ENCODE peak calls at places on chromosome 21, in four cellular contexts. P, V, A and M are unnamed samples.

GRCh38 chr21:17775431-17776126 is 43.6 kb downstream of the C21orf91 start:
- DNase-seq in P (no peak), V (no peak), A (no peak), M (no peak)

GRCh38 chr21:43367296-43367695 is 59.6 kb downstream of the SIK1 start:
- DNase-seq in P (no peak), V (peak; percentile 78), A (no peak), M (no peak)

GRCh38 chr21:38244407-38244787 is 12.4 kb upstream of the KCNJ15 start:
- DNase-seq in P (no peak), V (no peak), A (no peak), M (no peak)

GRCh38 chr21:17765207-17765606 is 53.9 kb downstream of the C21orf91 start:
- DNase-seq in P (no peak), V (no peak), A (no peak), M (no peak)

GRCh38 chr21:17492415-17493168 is 20.3 kb upstream of the CXADR start:
- DNase-seq in P (no peak), V (no peak), A (no peak), M (no peak)

GRCh38 chr21:26965091-26965566 is 1.8 kb downstream of the ADAMTS5 start:
- DNase-seq in P (no peak), V (no peak), A (no peak), M (peak; percentile 2)

GRCh38 chr21:17454315-17455027 is 58.4 kb upstream of the CXADR start:
- DNase-seq in P (peak; percentile 73), V (peak; percentile 70), A (no peak), M (peak; percentile 22)

GRCh38 chr21:40556442-40556968 is 290.5 kb downstream of the DSCAM start:
- DNase-seq in P (no peak), V (no peak), A (no peak), M (no peak)

GRCh38 chr21:19999369-20000272 is 998.6 kb upstream of the NCAM2 start:
- DNase-seq in P (peak; percentile 72), V (no peak), A (no peak), M (no peak)

GRCh38 chr21:38042246-38042645 is 126.0 kb upstream of the KCNJ6 start:
- DNase-seq in P (no peak), V (no peak), A (no peak), M (no peak)

GRCh38 chr21:24367936-24368335 is 1239.3 kb downstream of the MRPL39 start:
- DNase-seq in P (no peak), V (no peak), A (no peak), M (no peak)

GRCh38 chr21:39671986-39672385 is 59.2 kb downstream of the B3GALT5 start:
- DNase-seq in P (no peak), V (no peak), A (no peak), M (no peak)

GRCh38 chr21:23890652-23891051 is 1716.6 kb downstream of the MRPL39 start:
- DNase-seq in P (peak; percentile 85), V (no peak), A (no peak), M (no peak)

GRCh38 chr21:21547368-21547953 is 549.3 kb downstream of the NCAM2 start:
- DNase-seq in P (no peak), V (no peak), A (no peak), M (no peak)

GRCh38 chr21:26130249-26130896 is 40.2 kb downstream of the APP start:
- DNase-seq in P (no peak), V (no peak), A (no peak), M (no peak)

GRCh38 chr21:25885880-25886279 is 151.1 kb downstream of the GABPA start:
- DNase-seq in P (no peak), V (no peak), A (no peak), M (no peak)

GRCh38 chr21:10640446-10640845 is 119.1 kb downstream of the TPTE start:
- DNase-seq in P (no peak), V (no peak), A (no peak), M (no peak)

GRCh38 chr21:31354604-31355443 is 10.8 kb upstream of the TIAM1 start:
- DNase-seq in P (peak; percentile 17), V (no peak), A (no peak), M (no peak)

GRCh38 chr21:38984982-38985422 is 179.3 kb downstream of the ETS2 start:
- DNase-seq in P (no peak), V (peak; percentile 79), A (no peak), M (no peak)

GRCh38 chr21:39007532-39007931 is 175.7 kb downstream of the PSMG1 start:
- DNase-seq in P (no peak), V (no peak), A (no peak), M (no peak)

GRCh38 chr21:25911730-25912401 is 177.1 kb downstream of the GABPA start:
- DNase-seq in P (no peak), V (no peak), A (no peak), M (no peak)

GRCh38 chr21:21200939-21201610 is 202.9 kb downstream of the NCAM2 start:
- DNase-seq in P (no peak), V (no peak), A (no peak), M (no peak)

GRCh38 chr21:16124397-16125130 is 394.8 kb downstream of the USP25 start:
- DNase-seq in P (no peak), V (no peak), A (no peak), M (no peak)

GRCh38 chr21:18760247-18760646 is 356.7 kb upstream of the TMPRSS15 start:
- DNase-seq in P (peak; percentile 59), V (no peak), A (no peak), M (no peak)

GRCh38 chr21:31938330-31939301 is 65.8 kb downstream of the HUNK start:
- DNase-seq in P (no peak), V (peak; percentile 65), A (no peak), M (no peak)

GRCh38 chr21:43854773-43855633 is 10.0 kb upstream of the AGPAT3 start:
- DNase-seq in P (peak; percentile 97), V (no peak), A (peak; percentile 60), M (peak; percentile 67)

GRCh38 chr21:45589686-45590245 is 47.5 kb upstream of the SLC19A1 start:
- DNase-seq in P (no peak), V (no peak), A (no peak), M (no peak)
- TF ChIP-seq POLR2AphosphoS5 in P (no peak), V (no peak), A (no peak), M (no peak)

GRCh38 chr21:34668803-34669148 is at the start of gene CLIC6:
- DNase-seq in P (no peak), V (no peak), A (no peak), M (no peak)
- TF ChIP-seq TAF1 in P (no peak), V (no peak), A (no peak), M (no peak)

GRCh38 chr21:45983981-45984551 is 2.5 kb downstream of the COL6A1 start:
- DNase-seq in P (peak; percentile 38), V (no peak), A (no peak), M (no peak)
- TF ChIP-seq POLR2AphosphoS5 in P (no peak), V (no peak), A (no peak), M (no peak)

DNA sequence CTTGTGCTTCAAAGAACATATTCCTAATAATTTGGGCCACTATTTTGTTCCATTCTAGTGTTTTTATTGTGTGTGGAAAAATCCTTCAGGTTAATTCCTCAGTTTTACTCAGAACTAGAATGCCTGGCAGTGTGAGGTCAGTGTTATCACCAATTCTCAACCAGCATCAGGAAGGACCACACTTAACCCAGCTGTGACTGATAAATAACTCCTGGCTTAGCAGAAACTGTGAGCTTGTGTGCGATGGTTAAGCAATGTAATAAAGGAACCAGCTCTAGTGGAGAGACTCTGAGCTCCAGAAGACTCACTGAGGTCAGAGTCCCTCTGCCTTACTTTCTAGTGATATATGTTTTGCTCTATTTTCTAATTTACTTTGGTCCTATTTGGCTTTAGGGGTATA is 600.2 kb downstream of the LTN1 start:
- DNase-seq in P (no peak), V (no peak), A (no peak), M (no peak)
- TF ChIP-seq TAF1 in P (no peak), V (no peak), A (no peak), M (no peak)

DNA sequence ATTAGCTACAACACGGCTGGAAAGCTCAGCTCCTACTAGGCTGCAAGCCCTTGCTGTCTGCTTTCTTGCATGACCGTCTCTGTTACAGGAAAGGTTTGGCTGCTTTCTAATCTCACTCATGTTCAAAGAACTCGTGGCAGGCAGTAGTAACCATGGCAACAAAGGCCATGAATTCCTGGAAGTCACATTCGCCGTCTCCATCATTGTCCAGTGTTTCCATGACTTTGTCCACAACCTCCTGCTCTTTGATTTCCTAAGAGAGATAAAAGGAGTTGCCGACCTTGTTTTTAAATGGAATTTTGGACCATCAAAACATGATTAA is 5.7 kb downstream of the S100B start:
- DNase-seq in P (peak; percentile 67), V (peak; percentile 66), A (no peak), M (no peak)
- TF ChIP-seq POLR2AphosphoS5 in P (no peak), V (peak; percentile 28), A (no peak), M (no peak)

GRCh38 chr21:42193131-42193671 is 25.7 kb upstream of the ABCG1 start:
- DNase-seq in P (no peak), V (no peak), A (no peak), M (no peak)

GRCh38 chr21:42193721-42194120 is 25.2 kb upstream of the ABCG1 start:
- DNase-seq in P (no peak), V (no peak), A (no peak), M (no peak)

GRCh38 chr21:42194863-42195262 is 24.1 kb upstream of the ABCG1 start:
- DNase-seq in P (no peak), V (no peak), A (no peak), M (no peak)

GRCh38 chr21:42191978-42192595 is 26.9 kb upstream of the ABCG1 start:
- DNase-seq in P (no peak), V (no peak), A (no peak), M (no peak)

GRCh38 chr21:42195378-42196031 is 23.4 kb upstream of the ABCG1 start:
- DNase-seq in P (no peak), V (no peak), A (no peak), M (no peak)
- TF ChIP-seq TAF1 in P (no peak), V (no peak), A (no peak), M (no peak)

GRCh38 chr21:36481639-36482038 is 1.7 kb upstream of the CLDN14 start:
- DNase-seq in P (no peak), V (no peak), A (no peak), M (no peak)

GRCh38 chr21:36482181-36482580 is 2.3 kb upstream of the CLDN14 start:
- DNase-seq in P (no peak), V (no peak), A (no peak), M (no peak)

GRCh38 chr21:36485476-36485875 is 5.6 kb upstream of the CLDN14 start:
- DNase-seq in P (no peak), V (no peak), A (no peak), M (no peak)

GRCh38 chr21:36482673-36483072 is 2.8 kb upstream of the CLDN14 start:
- DNase-seq in P (no peak), V (no peak), A (no peak), M (no peak)

DNA sequence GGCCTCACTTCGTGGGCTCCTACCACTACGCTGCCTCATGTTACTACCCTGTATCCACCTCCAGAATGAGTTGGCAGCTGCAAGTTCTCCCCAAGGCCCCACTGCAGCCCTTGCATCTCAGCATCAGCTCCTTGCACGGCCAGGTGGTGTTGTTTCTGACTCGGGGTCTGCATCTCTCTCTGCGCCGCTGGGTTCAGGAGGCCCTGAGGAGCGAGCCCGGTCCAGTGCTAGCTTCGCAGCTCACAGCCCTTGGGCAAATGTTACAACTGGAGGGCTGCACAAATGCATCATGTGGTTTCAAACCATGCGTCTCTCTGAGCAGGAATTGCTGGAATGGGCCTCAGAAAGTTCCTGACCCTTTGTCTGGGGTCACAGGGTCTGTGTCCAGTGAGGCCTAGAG is 3.2 kb upstream of the CLDN14 start:
- DNase-seq in P (no peak), V (no peak), A (no peak), M (no peak)
- TF ChIP-seq POLR2AphosphoS5 in P (no peak), V (no peak), A (no peak), M (no peak)